ENCODE peak calls at places on chromosomes 2 and 18, in four cellular contexts. V is neuronal stem cell, M is fibroblast of lung, U is adipocyte. H is an unnamed sample.
A peak's percentile ranks its signal among the peaks of the same experiment; 100 is the strongest.

GRCh38 chr18:53375641-53376040 is 848.8 kb downstream of the MBD2 start:
- DNase-seq in V (no peak), M (no peak), U (no peak), H (no peak)

GRCh38 chr2:182949572-182950189 is 83.2 kb upstream of the FRZB start:
- DNase-seq in V (no peak), M (no peak), U (no peak), H (peak; percentile 69)

GRCh38 chr18:75784413-75784812 is 356.9 kb upstream of the SMIM21 start:
- DNase-seq in V (no peak), M (peak; percentile 2), U (no peak), H (no peak)

GRCh38 chr2:36352711-36353110 is 2.9 kb upstream of the CRIM1 start:
- DNase-seq in V (no peak), M (no peak), U (no peak), H (no peak)

GRCh38 chr2:172440795-172441194 is 13.4 kb downstream of the ITGA6 start:
- DNase-seq in V (no peak), M (no peak), U (no peak), H (no peak)

GRCh38 chr2:37619230-37619956 is 52.0 kb downstream of the CDC42EP3 start:
- DNase-seq in V (no peak), M (no peak), U (no peak), H (no peak)

GRCh38 chr2:46493241-46493970 is 14.0 kb downstream of the TMEM247 start:
- DNase-seq in V (no peak), M (peak; percentile 58), U (peak; percentile 72), H (no peak)

GRCh38 chr2:239466046-239466754 is 65.4 kb upstream of the HDAC4 start:
- DNase-seq in V (no peak), M (no peak), U (peak; percentile 7), H (no peak)

GRCh38 chr2:148515170-148515569 is 129.4 kb upstream of the EPC2 start:
- DNase-seq in V (no peak), M (no peak), U (no peak), H (no peak)

GRCh38 chr2:7191927-7192326 is 274.7 kb downstream of the RNF144A start:
- DNase-seq in V (no peak), M (peak; percentile 77), U (peak; percentile 83), H (no peak)

GRCh38 chr2:186345745-186346144 is 140.3 kb upstream of the ZC3H15 start:
- DNase-seq in V (no peak), M (no peak), U (no peak), H (no peak)

GRCh38 chr2:56344771-56345170 is 161.0 kb downstream of the CCDC85A start:
- DNase-seq in V (no peak), M (no peak), U (no peak), H (no peak)

GRCh38 chr2:108069515-108070310 is 83.4 kb downstream of the SLC5A7 start:
- DNase-seq in V (no peak), M (no peak), U (no peak), H (no peak)

GRCh38 chr2:100411841-100412292 is 5.6 kb downstream of the CHST10 start:
- DNase-seq in V (no peak), M (no peak), U (no peak), H (no peak)

GRCh38 chr2:98946875-98947274 is 10.8 kb upstream of the CRACDL start:
- DNase-seq in V (no peak), M (no peak), U (no peak), H (no peak)

GRCh38 chr2:144666032-144666431 is 146.1 kb upstream of the ZEB2 start:
- DNase-seq in V (no peak), M (peak; percentile 56), U (peak; percentile 7), H (no peak)

GRCh38 chr2:120768112-120769048 is 32.7 kb downstream of the GLI2 start:
- DNase-seq in V (no peak), M (no peak), U (no peak), H (peak; percentile 52)

GRCh38 chr2:239311132-239312040 is 89.4 kb downstream of the HDAC4 start:
- DNase-seq in V (no peak), M (peak; percentile 55), U (no peak), H (no peak)

GRCh38 chr2:69305166-69305565 is 81.9 kb downstream of the GFPT1 start:
- DNase-seq in V (no peak), M (no peak), U (no peak), H (no peak)

GRCh38 chr2:69306897-69307695 is 79.9 kb downstream of the GFPT1 start:
- DNase-seq in V (peak; percentile 78), M (peak; percentile 79), U (peak; percentile 93), H (peak; percentile 93)

GRCh38 chr2:69304685-69305084 is 82.3 kb downstream of the GFPT1 start:
- DNase-seq in V (no peak), M (no peak), U (no peak), H (no peak)

GRCh38 chr2:69306612-69306896 is 80.5 kb downstream of the GFPT1 start:
- DNase-seq in V (no peak), M (no peak), U (peak; percentile 34), H (no peak)

GRCh38 chr2:69305712-69306611 is 81.1 kb downstream of the GFPT1 start:
- DNase-seq in V (no peak), M (no peak), U (no peak), H (no peak)
- H3K4me3 ChIP-seq in V (peak overlapping the region; percentile 47), M (peak overlapping the region; percentile 50), U (peak overlapping the region; percentile 82), H (peak overlapping the region; percentile 18)

GRCh38 chr2:147327636-147328035 is 517.2 kb upstream of the ACVR2A start:
- DNase-seq in V (no peak), M (no peak), U (no peak), H (no peak)
- H3K9ac ChIP-seq in V (no peak overlapping the region), M (no peak overlapping the region), U (no peak overlapping the region), H (no peak overlapping the region)

GRCh38 chr2:181674466-181674865 is 5.9 kb downstream of the NEUROD1 start:
- DNase-seq in V (no peak), M (no peak), U (no peak), H (no peak)
- H3K4me3 ChIP-seq in V (no peak overlapping the region), M (no peak overlapping the region), U (no peak overlapping the region), H (no peak overlapping the region)

GRCh38 chr2:231745303-231746038 is 35.6 kb downstream of the PDE6D start:
- DNase-seq in V (peak; percentile 59), M (no peak), U (no peak), H (no peak)
- H3K9ac ChIP-seq in V (no peak overlapping the region), M (no peak overlapping the region), U (no peak overlapping the region), H (no peak overlapping the region)

H was measured in kidney.